ENCODE peak calls at places on chromosomes 12 and 14, in eight cellular contexts. D, P, V, N, X, I, T and C are unnamed samples.

GRCh38 chr14:101412741-101413140 is 148.6 kb upstream of the DIO3 start:
- DNase-seq in V (no peak), D (no peak), I (no peak), T (no peak), X (no peak), N (no peak), P (no peak), C (no peak)

GRCh38 chr12:68587448-68587873 is 23.2 kb upstream of the RAP1B start:
- DNase-seq in X (no peak), V (no peak), I (no peak), N (no peak), D (peak), T (no peak), P (no peak), C (no peak)

GRCh38 chr14:101060171-101060601 is 156.7 kb upstream of the RTL1 start:
- DNase-seq in D (no peak), P (peak), T (no peak), N (no peak), X (no peak), I (no peak), V (peak), C (no peak)

GRCh38 chr12:102069707-102070106 is 7.9 kb upstream of the WASHC3 start:
- DNase-seq in I (peak), D (no peak), V (no peak), N (no peak), T (no peak), X (no peak), P (no peak), C (no peak)

GRCh38 chr14:105881021-105881930 is 354.9 kb downstream of the TMEM121 start:
- DNase-seq in N (no peak), P (peak), D (no peak), V (peak), I (no peak), X (no peak), T (peak), C (peak)

GRCh38 chr12:102965281-102966155 is 8.0 kb downstream of the ASCL1 start:
- DNase-seq in T (no peak), P (no peak), X (no peak), N (no peak), D (no peak), V (no peak), I (no peak), C (no peak)

GRCh38 chr14:54002653-54003052 is 46.0 kb upstream of the BMP4 start:
- DNase-seq in N (no peak), V (no peak), X (no peak), T (no peak), D (no peak), P (no peak), I (no peak), C (no peak)

GRCh38 chr12:123041042-123041531 is 60.6 kb downstream of the ARL6IP4 start:
- DNase-seq in I (no peak), P (peak), X (no peak), T (no peak), N (no peak), V (no peak), D (no peak), C (no peak)

GRCh38 chr12:132180648-132181546 is 36.6 kb downstream of the NOC4L start:
- DNase-seq in N (no peak), T (no peak), I (no peak), P (peak), X (no peak), D (no peak), V (no peak), C (no peak)

GRCh38 chr14:81478446-81478845 is 55.2 kb downstream of the SEL1L start:
- DNase-seq in P (no peak), D (no peak), V (no peak), I (no peak), N (no peak), X (no peak), T (no peak), C (no peak)

GRCh38 chr14:104573930-104574329 is 5.6 kb upstream of the C14orf180 start:
- DNase-seq in P (no peak), V (no peak), T (no peak), D (no peak), I (no peak), N (no peak), X (no peak), C (no peak)

GRCh38 chr12:63940295-63940997 is 95.9 kb downstream of the SRGAP1 start:
- DNase-seq in D (no peak), X (no peak), P (no peak), I (peak), V (no peak), N (no peak), T (no peak), C (no peak)

GRCh38 chr14:24113379-24113800 is 1.2 kb upstream of the DCAF11 start:
- DNase-seq in T (no peak), D (no peak), X (no peak), N (no peak), V (no peak), P (no peak), I (no peak), C (no peak)

GRCh38 chr12:121534495-121535148 is 46.2 kb downstream of the KDM2B start:
- DNase-seq in P (no peak), N (peak), T (peak), D (no peak), V (peak), X (no peak), I (no peak), C (no peak)

GRCh38 chr14:85483037-85483436 is 46.9 kb upstream of the FLRT2 start:
- DNase-seq in N (no peak), V (no peak), I (peak), T (no peak), D (no peak), P (no peak), X (no peak), C (no peak)

GRCh38 chr12:28586481-28586880 is 396.2 kb downstream of the CCDC91 start:
- DNase-seq in D (no peak), N (no peak), T (no peak), I (no peak), V (no peak), P (no peak), X (no peak), C (no peak)

GRCh38 chr12:28591831-28592230 is 401.6 kb downstream of the CCDC91 start:
- DNase-seq in I (no peak), D (no peak), X (no peak), P (no peak), V (no peak), N (no peak), T (no peak), C (no peak)
- TF ChIP-seq POLR2AphosphoS5 in I (no peak), D (no peak), X (no peak), P (no peak), V (no peak), N (no peak), T (no peak), C (no peak)

GRCh38 chr12:46661161-46661845 is 164.5 kb downstream of the SLC38A4 start:
- DNase-seq in P (no peak), N (no peak), V (no peak), I (peak), T (peak), D (peak), X (peak), C (no peak)
- TF ChIP-seq POLR2AphosphoS5 in P (no peak), N (no peak), V (peak), I (peak), T (peak), D (no peak), X (no peak), C (no peak)

GRCh38 chr12:13130981-13131380 is 27.5 kb upstream of the GSG1 start:
- DNase-seq in P (no peak), I (no peak), T (no peak), X (no peak), N (no peak), V (no peak), D (no peak), C (no peak)

GRCh38 chr12:13133886-13134285 is 30.4 kb upstream of the GSG1 start:
- DNase-seq in P (no peak), V (no peak), N (no peak), X (no peak), D (no peak), T (no peak), I (no peak), C (no peak)

DNA sequence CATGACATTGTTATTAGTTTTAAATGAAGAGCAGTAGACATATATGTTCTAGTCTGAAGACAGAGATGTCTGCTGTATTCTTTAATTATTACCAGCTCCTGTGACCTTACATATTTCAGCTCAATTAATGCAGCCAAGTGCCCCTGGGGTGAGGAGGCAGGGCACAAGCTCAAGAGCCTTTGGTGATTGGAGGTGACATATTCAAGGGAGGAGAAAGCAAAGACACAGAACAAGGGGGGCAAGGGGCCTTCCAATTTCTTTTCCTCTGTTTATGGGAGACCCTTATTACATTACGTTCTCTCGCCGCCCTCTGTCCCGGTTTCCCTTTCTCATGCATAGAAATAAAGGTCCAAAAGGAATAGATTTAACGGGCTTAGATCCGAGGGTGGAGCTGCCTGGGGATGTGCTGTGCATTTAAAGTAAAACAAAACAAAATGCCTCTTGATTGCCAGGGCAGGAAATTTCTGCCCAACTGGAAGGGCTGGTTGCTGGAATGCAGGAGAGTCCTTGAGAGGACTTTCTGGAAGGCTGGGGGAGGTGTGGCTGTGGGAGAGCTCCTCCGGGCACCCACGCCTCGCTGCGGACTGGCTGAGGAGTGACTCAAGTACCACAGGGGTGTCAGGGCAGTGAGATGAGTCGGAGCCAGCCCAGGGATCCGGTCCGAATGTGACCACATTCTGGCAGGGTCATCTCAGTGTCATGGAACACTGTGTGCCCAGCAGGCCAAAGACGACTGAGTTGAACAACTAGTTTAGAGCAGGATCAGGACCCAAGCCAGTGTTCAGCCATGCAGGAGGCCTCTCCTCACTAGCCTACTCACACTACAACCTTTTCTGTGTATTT is 32.1 kb upstream of the GSG1 start:
- DNase-seq in X (no peak), P (peak), D (no peak), I (peak), T (peak), N (peak), V (no peak), C (peak)
- TF ChIP-seq POLR2AphosphoS5 in X (no peak), P (peak), D (no peak), I (no peak), T (peak), N (no peak), V (no peak), C (no peak)

GRCh38 chr14:103562135-103562384 is 397 bp downstream of the BAG5 start:
- DNase-seq in N (no peak), X (no peak), V (peak), I (peak), D (no peak), T (no peak), P (no peak), C (no peak)
- TF ChIP-seq POLR2AphosphoS5 in N (no peak), X (no peak), V (no peak), I (peak), D (no peak), T (no peak), P (peak), C (no peak)